ENCODE peak calls at places on chromosomes 2 and 18, in six cellular contexts. C is A549, E is K562, W is GM12878, Y is SK-N-SH, D is H1. M is an unnamed sample.

GRCh38 chr2:53445376-53446072 is 322.1 kb upstream of the CHAC2 start:
- DNase-seq in C (no peak), E (no peak), W (no peak), Y (no peak), D (no peak), M (no peak)

GRCh38 chr2:63872571-63873328 is 31.1 kb downstream of the UGP2 start:
- DNase-seq in C (no peak), E (no peak), W (no peak), Y (no peak), D (no peak), M (no peak)

GRCh38 chr2:120350801-120351324 is 4.9 kb downstream of the INHBB start:
- DNase-seq in C (no peak), E (no peak), W (no peak), Y (no peak), D (no peak), M (no peak)

GRCh38 chr2:166090346-166090745 is 37.5 kb downstream of the SCN1A start:
- DNase-seq in C (no peak), E (no peak), W (no peak), Y (no peak), D (no peak), M (peak; percentile 21)

GRCh38 chr2:239535413-239535790 is 134.6 kb upstream of the HDAC4 start:
- DNase-seq in C (no peak), E (no peak), W (no peak), Y (no peak), D (no peak), M (no peak)

GRCh38 chr2:146615778-146616177 is 1229.1 kb upstream of the ACVR2A start:
- DNase-seq in C (no peak), E (no peak), W (no peak), Y (no peak), D (no peak), M (no peak)

GRCh38 chr2:128535928-128536327 is 217.3 kb upstream of the HS6ST1 start:
- DNase-seq in C (no peak), E (no peak), W (no peak), Y (no peak), D (no peak), M (peak; percentile 23)

GRCh38 chr2:158893057-158893456 is 75.4 kb upstream of the TANC1 start:
- DNase-seq in C (no peak), E (no peak), W (no peak), Y (no peak), D (no peak), M (no peak)

GRCh38 chr2:240472078-240472790 is 36.8 kb downstream of the GPC1 start:
- DNase-seq in C (no peak), E (no peak), W (no peak), Y (no peak), D (no peak), M (no peak)

GRCh38 chr2:202149155-202149762 is 76.2 kb downstream of the KIAA2012 start:
- DNase-seq in C (no peak), E (peak; percentile 11), W (no peak), Y (no peak), D (peak; percentile 68), M (no peak)

GRCh38 chr2:219727771-219728429 is 100.5 kb downstream of the SLC4A3 start:
- DNase-seq in C (no peak), E (no peak), W (no peak), Y (no peak), D (no peak), M (no peak)

GRCh38 chr18:76981388-76981968 is 151.1 kb downstream of the MBP start:
- DNase-seq in C (no peak), E (no peak), W (peak; percentile 52), Y (no peak), D (peak; percentile 50), M (no peak)

GRCh38 chr2:53508667-53509066 is 258.9 kb upstream of the CHAC2 start:
- DNase-seq in C (no peak), E (no peak), W (no peak), Y (no peak), D (no peak), M (no peak)

GRCh38 chr2:235447210-235447609 is 46.6 kb upstream of the AGAP1 start:
- DNase-seq in C (no peak), E (no peak), W (no peak), Y (no peak), D (no peak), M (no peak)

GRCh38 chr2:119756837-119757236 is 2.9 kb upstream of the PTPN4 start:
- DNase-seq in C (no peak), E (no peak), W (no peak), Y (no peak), D (no peak), M (peak; percentile 57)

GRCh38 chr18:43830905-43831304 is 553.6 kb upstream of the SYT4 start:
- DNase-seq in C (no peak), E (no peak), W (no peak), Y (no peak), D (no peak), M (no peak)

GRCh38 chr18:25133879-25134278 is 218.1 kb downstream of the ZNF521 start:
- DNase-seq in C (no peak), E (no peak), W (no peak), Y (no peak), D (no peak), M (no peak)

GRCh38 chr2:191038241-191038725 is 24.3 kb upstream of the STAT1 start:
- DNase-seq in C (no peak), E (peak; percentile 28), W (no peak), Y (no peak), D (no peak), M (no peak)

GRCh38 chr2:77016964-77017363 is 505.2 kb downstream of the LRRTM4 start:
- DNase-seq in C (no peak), E (no peak), W (no peak), Y (no peak), D (no peak), M (no peak)

GRCh38 chr2:122072666-122073065 is 317.2 kb downstream of the TSN start:
- DNase-seq in C (no peak), E (no peak), W (no peak), Y (no peak), D (no peak), M (no peak)

GRCh38 chr2:146776589-146776988 is 1068.2 kb upstream of the ACVR2A start:
- DNase-seq in C (no peak), E (no peak), W (no peak), Y (no peak), D (no peak), M (no peak)

GRCh38 chr2:3769766-3770165 is 66.4 kb downstream of the DCDC2C start:
- DNase-seq in C (no peak), E (no peak), W (no peak), Y (no peak), D (no peak), M (no peak)

DNA sequence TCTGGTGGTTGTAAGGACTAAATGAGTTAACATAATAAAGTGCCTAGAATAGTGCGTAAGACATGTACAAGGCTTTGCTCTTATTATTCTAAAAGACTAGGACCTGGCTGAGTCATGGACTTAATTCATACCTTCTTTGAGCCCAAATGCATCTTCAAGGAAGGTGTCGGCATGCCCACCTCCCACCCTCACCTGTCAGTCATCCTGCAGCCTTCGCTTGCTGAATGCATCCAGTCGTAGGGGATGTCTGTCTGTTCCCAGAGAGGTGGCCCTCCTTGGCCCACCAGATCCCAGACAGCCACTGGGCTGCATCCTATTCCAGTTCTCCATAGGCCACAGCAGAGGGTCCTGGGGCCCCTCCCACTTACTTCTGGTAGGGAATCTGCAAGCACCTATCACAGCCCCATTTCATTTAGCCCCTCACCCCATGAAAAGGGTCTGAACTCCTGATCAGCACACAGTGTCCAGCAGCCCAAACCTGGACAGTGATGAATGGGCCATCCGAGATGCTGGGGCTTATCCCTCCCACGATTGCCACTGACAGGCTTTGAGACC is 100.9 kb downstream of the KLHL29 start:
- DNase-seq in C (no peak), E (no peak), W (no peak), Y (no peak), D (no peak), M (no peak)
- TF ChIP-seq CHD2 in C (no peak), E (no peak), W (no peak), Y (no peak), D (no peak), M (no peak)

DNA sequence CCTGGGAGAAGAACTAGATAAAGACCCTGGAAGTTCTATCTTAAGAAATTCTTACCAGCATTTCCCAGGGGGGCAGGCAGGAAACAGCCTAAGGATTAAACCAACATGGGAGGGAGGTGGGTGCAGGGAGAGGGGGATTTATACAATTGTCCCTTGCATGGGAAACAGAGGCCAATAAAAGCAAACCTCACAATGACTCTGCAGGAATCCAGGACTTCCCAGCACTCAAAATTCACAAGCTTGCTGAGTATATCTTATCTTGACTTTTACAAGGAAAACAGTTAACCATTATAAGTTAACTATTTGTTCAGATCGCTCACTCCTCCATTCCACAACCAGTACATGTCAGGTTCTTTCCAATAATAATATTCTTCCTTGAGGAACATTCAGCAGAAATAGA is 241.3 kb downstream of the MREG start:
- DNase-seq in C (no peak), E (no peak), W (no peak), Y (no peak), D (no peak), M (peak; percentile 76)
- TF ChIP-seq CHD2 in C (no peak), E (no peak), W (no peak), Y (no peak), D (no peak), M (no peak)

GRCh38 chr18:50410008-50410407 is 35.2 kb downstream of the SKA1 start:
- DNase-seq in C (no peak), E (peak; percentile 17), W (no peak), Y (peak; percentile 54), D (no peak), M (no peak)

GRCh38 chr18:50405582-50406271 is 30.9 kb downstream of the SKA1 start:
- DNase-seq in C (no peak), E (no peak), W (no peak), Y (no peak), D (peak; percentile 56), M (no peak)

GRCh38 chr18:50410894-50411293 is 36.0 kb downstream of the SKA1 start:
- DNase-seq in C (no peak), E (no peak), W (no peak), Y (no peak), D (no peak), M (no peak)
- TF ChIP-seq CHD2 in C (no peak), E (no peak), W (no peak), Y (no peak), D (no peak), M (no peak)

GRCh38 chr2:96318723-96319122 is 6.4 kb upstream of the ITPRIPL1 start:
- DNase-seq in C (no peak), E (no peak), W (no peak), Y (no peak), D (no peak), M (peak; percentile 46)

GRCh38 chr2:96316999-96317398 is 8.1 kb upstream of the ITPRIPL1 start:
- DNase-seq in C (no peak), E (no peak), W (no peak), Y (no peak), D (no peak), M (no peak)

GRCh38 chr2:96315005-96315399 is 9.7 kb upstream of the SNRNP200 start:
- DNase-seq in C (no peak), E (no peak), W (no peak), Y (no peak), D (no peak), M (no peak)

GRCh38 chr2:96317584-96317997 is 7.5 kb upstream of the ITPRIPL1 start:
- DNase-seq in C (no peak), E (no peak), W (no peak), Y (no peak), D (no peak), M (peak; percentile 80)

GRCh38 chr2:96315400-96316071 is 9.6 kb upstream of the ITPRIPL1 start:
- DNase-seq in C (no peak), E (no peak), W (no peak), Y (no peak), D (no peak), M (peak; percentile 39)
- TF ChIP-seq CHD2 in C (no peak), E (no peak), W (no peak), Y (no peak), D (no peak), M (no peak)

M was measured in HepG2.